ENCODE peak calls at places on chromosome X, in nine cellular contexts. One of them, this sample, is unnamed.

GRCh38 chrX:138917781-138918180 is 206.3 kb upstream of the FGF13 start:
- DNase-seq in coronary artery: no peak
- DNase-seq in esophagus squamous epithelium: no peak
- DNase-seq in spleen: no peak
- DNase-seq in OCI-LY7: no peak
- DNase-seq in nephron progenitor cell: no peak
- DNase-seq in osteocyte: no peak
- DNase-seq in fibroblast of mammary gland: peak
- DNase-seq in cardiac fibroblast: peak
- DNase-seq in this sample: peak

GRCh38 chrX:120485562-120486520 is 16.7 kb upstream of the LAMP2 start:
- DNase-seq in coronary artery: peak
- DNase-seq in esophagus squamous epithelium: peak
- DNase-seq in spleen: peak
- DNase-seq in OCI-LY7: peak
- DNase-seq in nephron progenitor cell: peak
- DNase-seq in osteocyte: peak
- DNase-seq in fibroblast of mammary gland: peak
- DNase-seq in cardiac fibroblast: peak
- DNase-seq in this sample: peak

GRCh38 chrX:39705299-39705698 is 392.5 kb downstream of the BCOR start:
- DNase-seq in coronary artery: no peak
- DNase-seq in esophagus squamous epithelium: no peak
- DNase-seq in spleen: no peak
- DNase-seq in OCI-LY7: no peak
- DNase-seq in nephron progenitor cell: no peak
- DNase-seq in osteocyte: no peak
- DNase-seq in fibroblast of mammary gland: peak
- DNase-seq in cardiac fibroblast: peak
- DNase-seq in this sample: peak

GRCh38 chrX:40096395-40097091 is 1.2 kb downstream of the BCOR start:
- DNase-seq in coronary artery: no peak
- DNase-seq in esophagus squamous epithelium: no peak
- DNase-seq in spleen: peak
- DNase-seq in OCI-LY7: peak
- DNase-seq in nephron progenitor cell: peak
- DNase-seq in osteocyte: no peak
- DNase-seq in fibroblast of mammary gland: no peak
- DNase-seq in cardiac fibroblast: peak
- DNase-seq in this sample: no peak

GRCh38 chrX:101022020-101022419 is 29.9 kb downstream of the TRMT2B start:
- DNase-seq in coronary artery: no peak
- DNase-seq in esophagus squamous epithelium: no peak
- DNase-seq in spleen: no peak
- DNase-seq in OCI-LY7: no peak
- DNase-seq in nephron progenitor cell: no peak
- DNase-seq in osteocyte: no peak
- DNase-seq in fibroblast of mammary gland: no peak
- DNase-seq in cardiac fibroblast: no peak
- DNase-seq in this sample: no peak

GRCh38 chrX:2708016-2708415 is 16.9 kb downstream of the CD99 start:
- DNase-seq in coronary artery: no peak
- DNase-seq in esophagus squamous epithelium: no peak
- DNase-seq in spleen: peak
- DNase-seq in OCI-LY7: peak
- DNase-seq in nephron progenitor cell: no peak
- DNase-seq in osteocyte: no peak
- DNase-seq in fibroblast of mammary gland: peak
- DNase-seq in cardiac fibroblast: no peak
- DNase-seq in this sample: no peak

GRCh38 chrX:34632404-34632803 is 24.7 kb downstream of the TMEM47 start:
- DNase-seq in coronary artery: no peak
- DNase-seq in esophagus squamous epithelium: no peak
- DNase-seq in spleen: no peak
- DNase-seq in OCI-LY7: no peak
- DNase-seq in nephron progenitor cell: no peak
- DNase-seq in osteocyte: no peak
- DNase-seq in fibroblast of mammary gland: no peak
- DNase-seq in cardiac fibroblast: peak
- DNase-seq in this sample: no peak

GRCh38 chrX:111376897-111377601 is 34.9 kb downstream of the DCX start:
- DNase-seq in coronary artery: no peak
- DNase-seq in esophagus squamous epithelium: no peak
- DNase-seq in spleen: no peak
- DNase-seq in OCI-LY7: no peak
- DNase-seq in nephron progenitor cell: no peak
- DNase-seq in osteocyte: no peak
- DNase-seq in fibroblast of mammary gland: no peak
- DNase-seq in cardiac fibroblast: no peak
- DNase-seq in this sample: no peak

GRCh38 chrX:41384041-41384705 is 50.2 kb downstream of the DDX3X start:
- DNase-seq in coronary artery: no peak
- DNase-seq in esophagus squamous epithelium: no peak
- DNase-seq in spleen: peak
- DNase-seq in OCI-LY7: peak
- DNase-seq in nephron progenitor cell: no peak
- DNase-seq in osteocyte: no peak
- DNase-seq in fibroblast of mammary gland: peak
- DNase-seq in cardiac fibroblast: peak
- DNase-seq in this sample: peak

GRCh38 chrX:112834016-112834855 is 6.4 kb downstream of the AMOT start:
- DNase-seq in coronary artery: no peak
- DNase-seq in esophagus squamous epithelium: no peak
- DNase-seq in spleen: no peak
- DNase-seq in OCI-LY7: no peak
- DNase-seq in nephron progenitor cell: no peak
- DNase-seq in osteocyte: no peak
- DNase-seq in fibroblast of mammary gland: peak
- DNase-seq in cardiac fibroblast: peak
- DNase-seq in this sample: peak

GRCh38 chrX:123184199-123184857 is at the start of gene GRIA3:
- DNase-seq in coronary artery: no peak
- DNase-seq in esophagus squamous epithelium: no peak
- DNase-seq in spleen: no peak
- DNase-seq in OCI-LY7: no peak
- DNase-seq in nephron progenitor cell: peak
- DNase-seq in osteocyte: no peak
- DNase-seq in fibroblast of mammary gland: peak
- DNase-seq in cardiac fibroblast: no peak
- DNase-seq in this sample: no peak

GRCh38 chrX:117645639-117646038 is 471.0 kb downstream of the KLHL13 start:
- DNase-seq in coronary artery: no peak
- DNase-seq in esophagus squamous epithelium: no peak
- DNase-seq in spleen: no peak
- DNase-seq in OCI-LY7: no peak
- DNase-seq in nephron progenitor cell: no peak
- DNase-seq in osteocyte: no peak
- DNase-seq in fibroblast of mammary gland: no peak
- DNase-seq in cardiac fibroblast: no peak
- DNase-seq in this sample: peak

GRCh38 chrX:103730746-103731508 is 20.2 kb downstream of the TMEM31 start:
- DNase-seq in coronary artery: no peak
- DNase-seq in esophagus squamous epithelium: no peak
- DNase-seq in spleen: no peak
- DNase-seq in OCI-LY7: no peak
- DNase-seq in nephron progenitor cell: no peak
- DNase-seq in osteocyte: no peak
- DNase-seq in fibroblast of mammary gland: peak
- DNase-seq in cardiac fibroblast: peak
- DNase-seq in this sample: peak

GRCh38 chrX:111823068-111823467 is 52.9 kb upstream of the TRPC5OS start:
- DNase-seq in coronary artery: no peak
- DNase-seq in esophagus squamous epithelium: no peak
- DNase-seq in spleen: no peak
- DNase-seq in OCI-LY7: no peak
- DNase-seq in nephron progenitor cell: peak
- DNase-seq in osteocyte: no peak
- DNase-seq in fibroblast of mammary gland: no peak
- DNase-seq in cardiac fibroblast: no peak
- DNase-seq in this sample: peak

GRCh38 chrX:140502491-140503229 is 2.2 kb downstream of the SOX3 start:
- DNase-seq in coronary artery: no peak
- DNase-seq in esophagus squamous epithelium: no peak
- DNase-seq in spleen: no peak
- DNase-seq in OCI-LY7: no peak
- DNase-seq in nephron progenitor cell: no peak
- DNase-seq in osteocyte: no peak
- DNase-seq in fibroblast of mammary gland: no peak
- DNase-seq in cardiac fibroblast: no peak
- DNase-seq in this sample: no peak

GRCh38 chrX:100381613-100382012 is 28.5 kb downstream of the PCDH19 start:
- DNase-seq in coronary artery: no peak
- DNase-seq in esophagus squamous epithelium: no peak
- DNase-seq in spleen: no peak
- DNase-seq in OCI-LY7: no peak
- DNase-seq in nephron progenitor cell: no peak
- DNase-seq in osteocyte: no peak
- DNase-seq in fibroblast of mammary gland: peak
- DNase-seq in cardiac fibroblast: no peak
- DNase-seq in this sample: no peak

GRCh38 chrX:48025561-48025960 is 18.8 kb downstream of the SPACA5 start:
- DNase-seq in coronary artery: peak
- DNase-seq in esophagus squamous epithelium: no peak
- DNase-seq in spleen: no peak
- DNase-seq in OCI-LY7: peak
- DNase-seq in nephron progenitor cell: peak
- DNase-seq in osteocyte: no peak
- DNase-seq in fibroblast of mammary gland: peak
- DNase-seq in cardiac fibroblast: peak
- DNase-seq in this sample: peak

GRCh38 chrX:128460835-128461234 is 408.6 kb upstream of the ACTRT1 start:
- DNase-seq in coronary artery: no peak
- DNase-seq in esophagus squamous epithelium: no peak
- DNase-seq in spleen: no peak
- DNase-seq in OCI-LY7: no peak
- DNase-seq in nephron progenitor cell: no peak
- DNase-seq in osteocyte: no peak
- DNase-seq in fibroblast of mammary gland: no peak
- DNase-seq in cardiac fibroblast: no peak
- DNase-seq in this sample: peak

GRCh38 chrX:148380107-148380506 is 120.3 kb upstream of the AFF2 start:
- DNase-seq in coronary artery: no peak
- DNase-seq in esophagus squamous epithelium: no peak
- DNase-seq in spleen: no peak
- DNase-seq in OCI-LY7: peak
- DNase-seq in nephron progenitor cell: no peak
- DNase-seq in osteocyte: no peak
- DNase-seq in fibroblast of mammary gland: no peak
- DNase-seq in cardiac fibroblast: no peak
- DNase-seq in this sample: no peak

GRCh38 chrX:102765217-102765616 is 44.7 kb downstream of the GPRASP3 start:
- DNase-seq in coronary artery: no peak
- DNase-seq in esophagus squamous epithelium: no peak
- DNase-seq in spleen: no peak
- DNase-seq in OCI-LY7: no peak
- DNase-seq in nephron progenitor cell: no peak
- DNase-seq in osteocyte: no peak
- DNase-seq in fibroblast of mammary gland: peak
- DNase-seq in cardiac fibroblast: peak
- DNase-seq in this sample: no peak

GRCh38 chrX:109629310-109629709 is 4.3 kb upstream of the KCNE5 start:
- DNase-seq in coronary artery: no peak
- DNase-seq in esophagus squamous epithelium: no peak
- DNase-seq in spleen: no peak
- DNase-seq in OCI-LY7: no peak
- DNase-seq in nephron progenitor cell: no peak
- DNase-seq in osteocyte: no peak
- DNase-seq in fibroblast of mammary gland: peak
- DNase-seq in cardiac fibroblast: peak
- DNase-seq in this sample: peak

GRCh38 chrX:109638158-109638557 is 13.2 kb upstream of the KCNE5 start:
- DNase-seq in coronary artery: no peak
- DNase-seq in esophagus squamous epithelium: no peak
- DNase-seq in spleen: no peak
- DNase-seq in OCI-LY7: no peak
- DNase-seq in nephron progenitor cell: no peak
- DNase-seq in osteocyte: no peak
- DNase-seq in fibroblast of mammary gland: no peak
- DNase-seq in cardiac fibroblast: no peak
- DNase-seq in this sample: no peak

GRCh38 chrX:109635151-109635550 is 10.2 kb upstream of the KCNE5 start:
- DNase-seq in coronary artery: no peak
- DNase-seq in esophagus squamous epithelium: no peak
- DNase-seq in spleen: no peak
- DNase-seq in OCI-LY7: peak
- DNase-seq in nephron progenitor cell: peak
- DNase-seq in osteocyte: no peak
- DNase-seq in fibroblast of mammary gland: peak
- DNase-seq in cardiac fibroblast: peak
- DNase-seq in this sample: peak

GRCh38 chrX:109632906-109633504 is 8.0 kb upstream of the KCNE5 start:
- DNase-seq in coronary artery: no peak
- DNase-seq in esophagus squamous epithelium: no peak
- DNase-seq in spleen: no peak
- DNase-seq in OCI-LY7: peak
- DNase-seq in nephron progenitor cell: peak
- DNase-seq in osteocyte: no peak
- DNase-seq in fibroblast of mammary gland: peak
- DNase-seq in cardiac fibroblast: peak
- DNase-seq in this sample: peak
- TF ChIP-seq CTCF in coronary artery: no peak
- TF ChIP-seq CTCF in esophagus squamous epithelium: no peak
- TF ChIP-seq CTCF in spleen: peak
- TF ChIP-seq CTCF in OCI-LY7: peak
- TF ChIP-seq CTCF in nephron progenitor cell: peak
- TF ChIP-seq CTCF in osteocyte: peak
- TF ChIP-seq CTCF in fibroblast of mammary gland: peak
- TF ChIP-seq CTCF in cardiac fibroblast: peak
- TF ChIP-seq CTCF in this sample: peak

GRCh38 chrX:6292599-6292998 is 63.9 kb upstream of the NLGN4X start:
- DNase-seq in coronary artery: no peak
- DNase-seq in esophagus squamous epithelium: no peak
- DNase-seq in spleen: no peak
- DNase-seq in OCI-LY7: no peak
- DNase-seq in nephron progenitor cell: no peak
- DNase-seq in osteocyte: no peak
- DNase-seq in fibroblast of mammary gland: no peak
- DNase-seq in cardiac fibroblast: no peak
- DNase-seq in this sample: no peak
- TF ChIP-seq CTCF in coronary artery: no peak
- TF ChIP-seq CTCF in esophagus squamous epithelium: no peak
- TF ChIP-seq CTCF in spleen: no peak
- TF ChIP-seq CTCF in OCI-LY7: no peak
- TF ChIP-seq CTCF in nephron progenitor cell: peak
- TF ChIP-seq CTCF in osteocyte: no peak
- TF ChIP-seq CTCF in fibroblast of mammary gland: no peak
- TF ChIP-seq CTCF in cardiac fibroblast: no peak
- TF ChIP-seq CTCF in this sample: peak

GRCh38 chrX:68571292-68572256 is 72.7 kb downstream of the YIPF6 start:
- DNase-seq in coronary artery: no peak
- DNase-seq in esophagus squamous epithelium: no peak
- DNase-seq in spleen: no peak
- DNase-seq in OCI-LY7: no peak
- DNase-seq in nephron progenitor cell: no peak
- DNase-seq in osteocyte: no peak
- DNase-seq in fibroblast of mammary gland: peak
- DNase-seq in cardiac fibroblast: peak
- DNase-seq in this sample: peak
- TF ChIP-seq CTCF in coronary artery: no peak
- TF ChIP-seq CTCF in esophagus squamous epithelium: no peak
- TF ChIP-seq CTCF in spleen: no peak
- TF ChIP-seq CTCF in OCI-LY7: no peak
- TF ChIP-seq CTCF in nephron progenitor cell: no peak
- TF ChIP-seq CTCF in osteocyte: no peak
- TF ChIP-seq CTCF in fibroblast of mammary gland: no peak
- TF ChIP-seq CTCF in cardiac fibroblast: no peak
- TF ChIP-seq CTCF in this sample: no peak

GRCh38 chrX:19798423-19798822 is 89.0 kb downstream of the SH3KBP1 start:
- DNase-seq in coronary artery: no peak
- DNase-seq in esophagus squamous epithelium: no peak
- DNase-seq in spleen: no peak
- DNase-seq in OCI-LY7: no peak
- DNase-seq in nephron progenitor cell: no peak
- DNase-seq in osteocyte: peak
- DNase-seq in fibroblast of mammary gland: peak
- DNase-seq in cardiac fibroblast: no peak
- DNase-seq in this sample: no peak
- TF ChIP-seq CTCF in coronary artery: no peak
- TF ChIP-seq CTCF in esophagus squamous epithelium: no peak
- TF ChIP-seq CTCF in spleen: no peak
- TF ChIP-seq CTCF in OCI-LY7: no peak
- TF ChIP-seq CTCF in nephron progenitor cell: no peak
- TF ChIP-seq CTCF in osteocyte: no peak
- TF ChIP-seq CTCF in fibroblast of mammary gland: no peak
- TF ChIP-seq CTCF in cardiac fibroblast: no peak
- TF ChIP-seq CTCF in this sample: no peak